ENCODE peak calls at places on chromosomes 2 and 18, in five cellular contexts. One of them, this sample, is unnamed.

GRCh38 chr2:45180784-45181183 is 171.5 kb upstream of the SIX2 start:
- DNase-seq in psoas muscle: no peak
- DNase-seq in cardiac muscle cell: peak; percentile 76
- DNase-seq in CD8-positive, alpha-beta memory T cell: no peak
- DNase-seq in fibroblast of pulmonary artery: peak; percentile 60
- DNase-seq in this sample: no peak

GRCh38 chr2:97739020-97739892 is 25.9 kb downstream of the ZAP70 start:
- DNase-seq in fibroblast of pulmonary artery: no peak
- DNase-seq in cardiac muscle cell: no peak
- DNase-seq in psoas muscle: no peak
- DNase-seq in CD8-positive, alpha-beta memory T cell: no peak
- DNase-seq in this sample: peak; percentile 62

GRCh38 chr2:95329891-95330822 is 33.0 kb downstream of the KCNIP3 start:
- DNase-seq in CD8-positive, alpha-beta memory T cell: no peak
- DNase-seq in psoas muscle: no peak
- DNase-seq in cardiac muscle cell: no peak
- DNase-seq in fibroblast of pulmonary artery: no peak
- DNase-seq in this sample: peak; percentile 80

GRCh38 chr2:70336552-70336951 is 34.7 kb upstream of the FAM136A start:
- DNase-seq in psoas muscle: no peak
- DNase-seq in CD8-positive, alpha-beta memory T cell: no peak
- DNase-seq in cardiac muscle cell: no peak
- DNase-seq in fibroblast of pulmonary artery: no peak
- DNase-seq in this sample: no peak

GRCh38 chr2:57882895-57883515 is 163.6 kb upstream of the VRK2 start:
- DNase-seq in CD8-positive, alpha-beta memory T cell: no peak
- DNase-seq in psoas muscle: no peak
- DNase-seq in fibroblast of pulmonary artery: peak; percentile 23
- DNase-seq in cardiac muscle cell: peak; percentile 19
- DNase-seq in this sample: no peak

GRCh38 chr2:173271825-173272224 is 82.8 kb upstream of the CDCA7 start:
- DNase-seq in CD8-positive, alpha-beta memory T cell: no peak
- DNase-seq in cardiac muscle cell: peak; percentile 6
- DNase-seq in psoas muscle: no peak
- DNase-seq in fibroblast of pulmonary artery: peak; percentile 41
- DNase-seq in this sample: no peak

GRCh38 chr2:239295377-239296019 is 105.3 kb downstream of the HDAC4 start:
- DNase-seq in fibroblast of pulmonary artery: no peak
- DNase-seq in CD8-positive, alpha-beta memory T cell: peak; percentile 41
- DNase-seq in psoas muscle: no peak
- DNase-seq in cardiac muscle cell: no peak
- DNase-seq in this sample: no peak

GRCh38 chr2:116716444-116716843 is 1098.0 kb upstream of the DDX18 start:
- DNase-seq in CD8-positive, alpha-beta memory T cell: no peak
- DNase-seq in psoas muscle: no peak
- DNase-seq in cardiac muscle cell: no peak
- DNase-seq in fibroblast of pulmonary artery: no peak
- DNase-seq in this sample: no peak

GRCh38 chr2:177489719-177490301 is 97.2 kb downstream of the AGPS start:
- DNase-seq in fibroblast of pulmonary artery: peak; percentile 70
- DNase-seq in CD8-positive, alpha-beta memory T cell: no peak
- DNase-seq in cardiac muscle cell: peak; percentile 68
- DNase-seq in psoas muscle: no peak
- DNase-seq in this sample: no peak

DNA sequence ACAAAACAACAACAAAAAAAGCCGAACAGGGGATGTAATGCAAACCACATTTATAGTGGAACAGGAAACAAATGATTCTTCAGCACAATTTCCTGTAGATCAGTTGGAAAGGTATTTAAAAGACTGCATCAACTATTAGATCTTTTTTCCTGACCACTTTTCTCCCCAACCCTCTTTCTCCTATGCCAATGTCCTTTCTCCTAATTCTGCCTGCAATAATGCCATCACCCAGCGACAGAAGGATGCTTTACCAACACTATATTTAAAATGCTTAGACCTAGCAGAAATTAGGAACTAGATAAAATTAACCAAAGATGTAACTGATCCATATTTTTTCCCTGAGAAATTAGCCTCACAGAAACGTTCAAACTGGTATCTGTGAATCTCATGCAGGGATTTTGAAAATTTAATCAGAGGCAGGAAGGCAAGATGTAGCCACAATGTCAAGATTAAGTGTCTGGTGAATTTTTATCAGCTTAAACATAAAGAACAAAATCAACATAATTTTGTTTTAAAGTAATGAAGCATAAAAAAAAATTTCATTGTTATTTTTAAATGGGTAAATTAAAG is 271.3 kb downstream of the TCF4 start:
- DNase-seq in CD8-positive, alpha-beta memory T cell: no peak
- DNase-seq in cardiac muscle cell: no peak
- DNase-seq in fibroblast of pulmonary artery: no peak
- DNase-seq in psoas muscle: no peak
- DNase-seq in this sample: no peak
- H3K4me3 ChIP-seq in CD8-positive, alpha-beta memory T cell: no peak overlapping the region
- H3K4me3 ChIP-seq in cardiac muscle cell: no peak overlapping the region
- H3K4me3 ChIP-seq in fibroblast of pulmonary artery: no peak overlapping the region
- H3K4me3 ChIP-seq in psoas muscle: peak overlapping the region; percentile 77
- H3K4me3 ChIP-seq in this sample: no peak overlapping the region

DNA sequence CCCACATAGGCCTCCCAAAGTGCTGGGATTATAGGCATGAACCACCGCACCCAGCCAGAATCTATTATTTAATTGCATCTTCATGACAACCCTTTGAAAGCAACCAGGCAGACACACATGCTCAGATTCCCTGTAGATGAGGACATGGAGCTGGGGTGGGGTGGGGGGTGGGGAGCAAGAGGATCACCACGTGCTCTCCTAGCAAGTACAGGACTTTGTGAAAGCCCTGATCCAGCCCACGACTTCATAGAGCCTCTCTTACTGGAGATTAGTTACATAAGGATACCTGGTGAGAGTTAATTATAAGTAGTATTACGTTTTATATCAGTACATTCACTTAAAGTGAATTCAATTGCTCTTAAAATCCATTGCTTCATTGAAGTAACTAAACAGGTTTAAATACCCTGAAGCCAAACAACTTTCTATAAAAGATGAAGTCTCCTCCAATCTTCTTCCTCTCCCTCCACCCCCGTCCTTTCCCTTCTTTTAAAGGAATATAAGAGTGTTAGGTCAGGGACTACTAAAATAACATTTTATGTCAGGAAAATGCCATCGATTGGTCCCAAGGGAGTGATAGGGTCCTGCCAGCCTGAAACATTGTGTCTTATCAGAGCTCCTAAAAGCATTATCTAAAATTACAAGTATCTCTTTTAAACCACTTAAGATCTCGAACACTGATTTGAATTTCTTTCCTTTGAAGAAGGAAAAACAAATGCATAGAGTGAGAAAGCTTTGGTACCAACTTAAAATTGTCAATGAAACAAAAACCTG is 123.8 kb downstream of the EPHA4 start:
- DNase-seq in fibroblast of pulmonary artery: no peak
- DNase-seq in cardiac muscle cell: no peak
- DNase-seq in psoas muscle: no peak
- DNase-seq in CD8-positive, alpha-beta memory T cell: no peak
- DNase-seq in this sample: no peak
- H3K4me3 ChIP-seq in fibroblast of pulmonary artery: no peak overlapping the region
- H3K4me3 ChIP-seq in cardiac muscle cell: no peak overlapping the region
- H3K4me3 ChIP-seq in psoas muscle: no peak overlapping the region
- H3K4me3 ChIP-seq in CD8-positive, alpha-beta memory T cell: no peak overlapping the region
- H3K4me3 ChIP-seq in this sample: no peak overlapping the region

DNA sequence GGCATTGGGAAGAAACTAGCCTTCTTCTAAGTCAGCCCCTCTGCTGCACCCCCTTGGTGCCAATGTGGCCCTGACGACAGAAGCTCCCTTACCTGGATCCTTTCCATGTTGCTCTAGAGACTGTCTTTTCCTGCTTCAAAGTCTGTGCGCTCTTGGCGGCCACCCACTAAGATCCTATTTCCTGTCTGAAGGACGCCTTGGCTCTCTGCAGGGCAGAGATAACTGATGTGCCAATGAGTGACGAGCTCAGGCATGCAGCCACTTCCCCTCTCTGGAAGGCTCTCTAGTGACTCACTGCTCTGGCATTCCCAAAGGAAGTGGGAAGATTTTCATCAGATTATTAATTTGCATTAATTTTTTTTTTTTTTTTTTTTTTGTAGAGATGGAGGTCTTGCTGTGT is 273.5 kb downstream of the CDH20 start:
- DNase-seq in cardiac muscle cell: peak; percentile 96
- DNase-seq in psoas muscle: peak; percentile 85
- DNase-seq in fibroblast of pulmonary artery: peak; percentile 94
- DNase-seq in CD8-positive, alpha-beta memory T cell: no peak
- DNase-seq in this sample: peak; percentile 90
- H3K4me3 ChIP-seq in cardiac muscle cell: peak overlapping the region; percentile 4
- H3K4me3 ChIP-seq in psoas muscle: peak overlapping the region; percentile 31
- H3K4me3 ChIP-seq in fibroblast of pulmonary artery: peak overlapping the region; percentile 42
- H3K4me3 ChIP-seq in CD8-positive, alpha-beta memory T cell: no peak overlapping the region
- H3K4me3 ChIP-seq in this sample: no peak overlapping the region

GRCh38 chr2:187593697-187594096 is 39.5 kb upstream of the TFPI start:
- DNase-seq in psoas muscle: no peak
- DNase-seq in fibroblast of pulmonary artery: no peak
- DNase-seq in cardiac muscle cell: no peak
- DNase-seq in CD8-positive, alpha-beta memory T cell: no peak
- DNase-seq in this sample: no peak

GRCh38 chr2:187586091-187586632 is 31.9 kb upstream of the TFPI start:
- DNase-seq in cardiac muscle cell: peak; percentile 87
- DNase-seq in CD8-positive, alpha-beta memory T cell: no peak
- DNase-seq in fibroblast of pulmonary artery: peak; percentile 95
- DNase-seq in psoas muscle: no peak
- DNase-seq in this sample: no peak

GRCh38 chr2:187594801-187595200 is 40.6 kb upstream of the TFPI start:
- DNase-seq in psoas muscle: no peak
- DNase-seq in cardiac muscle cell: peak; percentile 20
- DNase-seq in CD8-positive, alpha-beta memory T cell: no peak
- DNase-seq in fibroblast of pulmonary artery: peak; percentile 43
- DNase-seq in this sample: no peak

GRCh38 chr2:187593098-187593497 is 38.9 kb upstream of the TFPI start:
- DNase-seq in fibroblast of pulmonary artery: no peak
- DNase-seq in CD8-positive, alpha-beta memory T cell: no peak
- DNase-seq in psoas muscle: no peak
- DNase-seq in cardiac muscle cell: no peak
- DNase-seq in this sample: no peak

DNA sequence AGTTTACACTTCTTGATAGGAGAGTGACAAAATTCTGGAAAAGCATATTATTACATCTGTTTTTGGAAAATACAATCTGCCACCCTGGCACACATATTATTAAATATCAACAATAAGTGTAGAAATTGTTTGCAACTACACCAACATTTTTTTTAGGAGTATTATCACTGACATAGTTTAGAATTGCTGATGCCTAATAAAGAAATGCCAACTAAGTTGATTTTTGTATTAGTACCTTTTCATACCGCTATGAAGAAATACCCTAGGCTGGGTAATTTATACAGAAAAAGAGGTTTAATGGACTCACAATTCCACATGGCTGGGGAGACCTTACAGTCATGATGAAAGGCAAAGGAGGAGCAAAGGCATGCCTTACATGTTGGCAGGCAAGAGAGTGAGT is 35.9 kb upstream of the TFPI start:
- DNase-seq in CD8-positive, alpha-beta memory T cell: no peak
- DNase-seq in fibroblast of pulmonary artery: no peak
- DNase-seq in cardiac muscle cell: no peak
- DNase-seq in psoas muscle: no peak
- DNase-seq in this sample: no peak
- H3K4me3 ChIP-seq in CD8-positive, alpha-beta memory T cell: no peak overlapping the region
- H3K4me3 ChIP-seq in fibroblast of pulmonary artery: no peak overlapping the region
- H3K4me3 ChIP-seq in cardiac muscle cell: no peak overlapping the region
- H3K4me3 ChIP-seq in psoas muscle: no peak overlapping the region
- H3K4me3 ChIP-seq in this sample: no peak overlapping the region

This sample was measured in kidney.